ENCODE peak calls at places on chromosomes 13 and 19, in four cellular contexts. G is H9, D is tibial nerve, O is transverse colon. U is an unnamed sample. For H3K9me3, the result is how much of the 10 kb centered on the place peaks cover.

GRCh38 chr19:4986056-4986455 is 17.1 kb downstream of the KDM4B start:
- DNase-seq in G (no peak), D (no peak), O (no peak), U (no peak)

GRCh38 chr19:39951686-39952085 is 17.3 kb upstream of the FCGBP start:
- DNase-seq in G (no peak), D (no peak), O (no peak), U (no peak)

GRCh38 chr19:56577719-56578602 is 10.7 kb downstream of the ZNF470 start:
- DNase-seq in G (no peak), D (no peak), O (no peak), U (no peak)

GRCh38 chr19:29881386-29881785 is 60.7 kb upstream of the URI1 start:
- DNase-seq in G (no peak), D (no peak), O (no peak), U (no peak)

GRCh38 chr13:100550433-100550832 is 38.2 kb downstream of the GGACT start:
- DNase-seq in G (no peak), D (no peak), O (no peak), U (no peak)

GRCh38 chr13:29767006-29767405 is 83.4 kb downstream of the UBL3 start:
- DNase-seq in G (no peak), D (no peak), O (no peak), U (no peak)

GRCh38 chr13:50531917-50532899 is 311.3 kb downstream of the DLEU7 start:
- DNase-seq in G (no peak), D (no peak), O (no peak), U (no peak)

GRCh38 chr19:49642488-49643035 is 553 bp downstream of the SCAF1 start:
- DNase-seq in G (no peak), D (no peak), O (no peak), U (no peak)

GRCh38 chr19:3344608-3345598 is 21.5 kb upstream of the NFIC start:
- DNase-seq in G (no peak), D (no peak), O (no peak), U (no peak)

GRCh38 chr13:38417727-38418126 is 68.1 kb downstream of the UFM1 start:
- DNase-seq in G (peak), D (peak), O (no peak), U (no peak)

GRCh38 chr13:20654156-20654555 is 49.3 kb upstream of the IL17D start:
- DNase-seq in G (no peak), D (no peak), O (no peak), U (no peak)

GRCh38 chr19:4061178-4061682 is 5.5 kb downstream of the ZBTB7A start:
- DNase-seq in G (peak), D (peak), O (peak), U (peak)

GRCh38 chr19:46841458-46842083 is 9.1 kb downstream of the AP2S1 start:
- DNase-seq in G (no peak), D (peak), O (peak), U (no peak)

GRCh38 chr13:25783480-25784081 is 268.2 kb downstream of the SHISA2 start:
- DNase-seq in G (no peak), D (no peak), O (no peak), U (no peak)

GRCh38 chr13:27476943-27477681 is 26.7 kb upstream of the MTIF3 start:
- DNase-seq in G (no peak), D (no peak), O (no peak), U (no peak)

GRCh38 chr13:99237981-99238662 is 20.1 kb downstream of the GPR18 start:
- DNase-seq in G (no peak), D (no peak), O (no peak), U (no peak)

GRCh38 chr19:19109601-19110000 is 28.7 kb downstream of the TMEM161A start:
- DNase-seq in G (no peak), D (no peak), O (no peak), U (no peak)

GRCh38 chr13:84744203-84744602 is 861.9 kb upstream of the SLITRK1 start:
- DNase-seq in G (no peak), D (no peak), O (no peak), U (no peak)

GRCh38 chr13:111139874-111140561 is 24.9 kb downstream of the ARHGEF7 start:
- DNase-seq in G (no peak), D (no peak), O (peak), U (no peak)

GRCh38 chr19:48506138-48506733 is 5.4 kb downstream of the LMTK3 start:
- DNase-seq in G (peak), D (no peak), O (no peak), U (no peak)

GRCh38 chr13:27194895-27195764 is 23.5 kb upstream of the USP12 start:
- DNase-seq in G (peak), D (no peak), O (no peak), U (no peak)

GRCh38 chr19:1505991-1506881 is 6.6 kb downstream of the ADAMTSL5 start:
- DNase-seq in G (no peak), D (no peak), O (no peak), U (no peak)

GRCh38 chr13:45219123-45219891 is 18.5 kb upstream of the KCTD4 start:
- DNase-seq in G (no peak), D (no peak), O (no peak), U (no peak)

GRCh38 chr13:103625194-103625593 is 559.0 kb upstream of the SLC10A2 start:
- DNase-seq in G (no peak), D (no peak), O (no peak), U (no peak)

GRCh38 chr13:45367358-45367757 is 26.4 kb upstream of the TPT1 start:
- DNase-seq in G (peak), D (no peak), O (peak), U (peak)

DNA sequence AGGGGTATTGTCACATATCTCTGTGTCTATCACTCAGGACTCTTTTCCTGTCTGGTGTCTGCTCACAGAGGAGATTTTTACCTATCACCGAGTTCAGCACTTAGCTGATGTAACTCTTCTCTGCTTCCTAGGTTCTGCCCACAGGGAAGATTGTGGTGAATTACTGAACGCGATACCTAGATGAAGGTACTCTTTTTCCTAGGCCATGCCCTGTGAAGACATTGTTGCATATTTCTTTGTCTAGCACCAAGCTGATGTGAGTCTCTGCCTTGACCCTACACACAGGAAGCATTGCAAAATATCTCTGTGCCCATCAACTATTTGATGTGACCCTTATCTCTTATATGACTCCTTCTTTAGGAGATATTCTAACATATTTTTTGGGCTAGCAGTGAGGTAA is 72.1 kb upstream of the ZNF43 start:
- DNase-seq in G (no peak), D (no peak), O (no peak), U (no peak)
- H3K9me3 ChIP-seq in G (half or more), D (under half), O (under half), U (under half)

DNA sequence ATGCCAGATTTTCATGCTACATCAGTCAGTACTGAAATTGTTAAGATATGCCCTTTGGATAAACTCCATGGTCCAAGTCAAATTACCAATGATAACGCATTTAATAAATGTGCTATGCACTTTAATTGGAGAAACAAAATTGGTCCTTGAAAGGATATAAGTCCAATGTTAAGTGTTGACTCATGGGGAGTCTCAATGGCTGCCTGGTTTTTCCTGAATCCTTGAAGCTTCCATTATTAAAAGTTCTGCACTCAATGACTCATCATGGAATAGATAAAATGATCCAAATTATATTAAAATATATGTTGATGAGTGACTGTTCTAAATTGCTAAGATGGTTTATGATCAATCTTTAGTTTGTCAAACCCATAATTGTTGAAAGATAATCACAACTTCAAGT is 346.0 kb upstream of the ATXN8OS start:
- DNase-seq in G (no peak), D (no peak), O (no peak), U (no peak)
- H3K9me3 ChIP-seq in G (under half), D (under half), O (under half), U (under half)

DNA sequence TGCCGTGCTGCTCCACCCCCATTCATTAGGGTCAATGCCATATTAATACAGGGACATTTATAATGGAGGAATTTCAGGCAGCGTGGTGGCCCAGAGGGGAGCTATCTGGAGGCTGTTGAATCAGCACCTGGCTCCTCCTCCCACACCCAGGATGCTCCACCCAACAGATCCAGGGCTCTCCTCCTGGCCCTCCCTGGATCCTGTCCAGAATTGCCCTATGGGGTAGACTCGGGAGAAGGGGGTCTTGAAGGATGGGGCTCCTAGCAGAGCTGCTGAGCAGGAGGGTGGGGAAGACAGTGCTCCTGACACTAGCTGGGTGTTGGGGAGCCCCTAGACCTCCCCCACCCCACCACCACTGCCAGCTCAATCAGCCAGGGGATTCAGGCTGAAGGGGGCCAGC is 5.2 kb upstream of the OR10H5 start:
- DNase-seq in G (no peak), D (no peak), O (no peak), U (no peak)
- H3K9me3 ChIP-seq in G (half or more), D (under half), O (under half), U (under half)

DNA sequence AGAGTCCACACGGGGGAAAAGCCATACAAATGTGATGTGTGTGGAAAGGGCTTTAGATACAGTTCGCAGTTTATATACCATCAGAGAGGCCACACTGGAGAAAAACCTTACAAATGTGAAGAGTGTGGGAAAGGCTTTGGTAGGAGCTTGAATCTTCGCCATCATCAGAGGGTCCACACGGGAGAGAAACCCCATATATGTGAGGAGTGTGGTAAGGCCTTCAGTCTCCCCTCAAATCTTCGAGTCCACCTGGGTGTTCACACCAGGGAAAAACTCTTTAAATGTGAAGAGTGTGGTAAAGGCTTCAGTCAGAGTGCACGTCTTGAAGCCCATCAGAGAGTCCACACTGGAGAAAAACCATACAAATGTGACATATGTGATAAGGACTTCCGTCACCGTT is 23.3 kb upstream of the ZNF233 start:
- DNase-seq in G (no peak), D (no peak), O (no peak), U (no peak)
- H3K9me3 ChIP-seq in G (under half), D (half or more), O (half or more), U (under half)

DNA sequence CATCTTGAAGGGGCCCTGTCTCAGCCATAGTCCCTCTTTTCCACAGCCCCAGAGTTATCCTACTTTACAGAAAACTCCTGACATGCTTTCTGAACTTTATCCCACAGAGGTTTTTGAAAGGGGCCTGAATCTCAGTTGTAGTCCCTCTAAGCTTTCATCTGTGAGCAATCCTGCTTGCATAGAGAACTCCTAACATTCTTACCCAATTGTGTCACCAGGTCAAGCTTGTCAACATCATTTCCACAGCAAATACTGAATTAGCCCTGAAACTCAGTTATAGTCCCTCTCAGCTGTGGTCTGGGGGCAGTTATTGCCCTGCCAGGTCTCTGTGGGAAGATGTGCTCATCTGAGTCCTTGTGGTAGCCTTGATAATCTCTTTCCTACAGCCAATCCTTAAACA is 2190.3 kb upstream of the PCDH20 start:
- DNase-seq in G (no peak), D (no peak), O (no peak), U (no peak)
- H3K9me3 ChIP-seq in G (under half), D (under half), O (under half), U (under half)